ENCODE peak calls at places on chromosomes 6 and 20, in five cellular contexts. One of them, this sample, is unnamed.

GRCh38 chr6:126824815-126825214 is 293.7 kb upstream of the RSPO3 start:
- DNase-seq in A549: no peak
- DNase-seq in GM12878: no peak
- DNase-seq in K562: no peak
- DNase-seq in HepG2: no peak
- DNase-seq in this sample: no peak

GRCh38 chr6:84641076-84641475 is 123.3 kb downstream of the TBX18 start:
- DNase-seq in A549: no peak
- DNase-seq in GM12878: no peak
- DNase-seq in K562: no peak
- DNase-seq in HepG2: no peak
- DNase-seq in this sample: no peak

GRCh38 chr6:99606670-99607415 is at the start of gene PRDM13:
- DNase-seq in A549: no peak
- DNase-seq in GM12878: no peak
- DNase-seq in K562: no peak
- DNase-seq in HepG2: no peak
- DNase-seq in this sample: no peak

GRCh38 chr20:5073154-5074049 is 46.4 kb downstream of the PCNA start:
- DNase-seq in A549: peak; percentile 97
- DNase-seq in GM12878: no peak
- DNase-seq in K562: no peak
- DNase-seq in HepG2: peak; percentile 87
- DNase-seq in this sample: peak; percentile 30

GRCh38 chr20:59265298-59265697 is 35.1 kb upstream of the EDN3 start:
- DNase-seq in A549: no peak
- DNase-seq in GM12878: no peak
- DNase-seq in K562: no peak
- DNase-seq in HepG2: no peak
- DNase-seq in this sample: no peak

GRCh38 chr6:127069659-127070279 is 48.7 kb upstream of the RSPO3 start:
- DNase-seq in A549: peak; percentile 47
- DNase-seq in GM12878: no peak
- DNase-seq in K562: no peak
- DNase-seq in HepG2: peak; percentile 39
- DNase-seq in this sample: peak; percentile 8

GRCh38 chr6:128483472-128484135 is 36.8 kb downstream of the PTPRK start:
- DNase-seq in A549: no peak
- DNase-seq in GM12878: no peak
- DNase-seq in K562: no peak
- DNase-seq in HepG2: no peak
- DNase-seq in this sample: no peak

GRCh38 chr6:136600818-136601217 is 50.6 kb upstream of the MAP7 start:
- DNase-seq in A549: no peak
- DNase-seq in GM12878: no peak
- DNase-seq in K562: no peak
- DNase-seq in HepG2: no peak
- DNase-seq in this sample: no peak

GRCh38 chr20:63123326-63123725 is 92.6 kb downstream of the YTHDF1 start:
- DNase-seq in A549: no peak
- DNase-seq in GM12878: no peak
- DNase-seq in K562: no peak
- DNase-seq in HepG2: no peak
- DNase-seq in this sample: no peak

GRCh38 chr6:135851442-135852271 is at the start of gene PDE7B:
- DNase-seq in A549: peak; percentile 91
- DNase-seq in GM12878: no peak
- DNase-seq in K562: no peak
- DNase-seq in HepG2: no peak
- DNase-seq in this sample: peak; percentile 79

GRCh38 chr6:103797738-103798137 is 1062.0 kb downstream of the HACE1 start:
- DNase-seq in A549: no peak
- DNase-seq in GM12878: no peak
- DNase-seq in K562: no peak
- DNase-seq in HepG2: no peak
- DNase-seq in this sample: no peak

GRCh38 chr20:12358006-12358654 is 440.4 kb downstream of the BTBD3 start:
- DNase-seq in A549: peak; percentile 23
- DNase-seq in GM12878: no peak
- DNase-seq in K562: no peak
- DNase-seq in HepG2: no peak
- DNase-seq in this sample: no peak

GRCh38 chr6:153210083-153210482 is 79.0 kb upstream of the RGS17 start:
- DNase-seq in A549: no peak
- DNase-seq in GM12878: no peak
- DNase-seq in K562: no peak
- DNase-seq in HepG2: no peak
- DNase-seq in this sample: no peak

GRCh38 chr6:26022166-26022510 is 59.5 kb downstream of the TRIM38 start:
- DNase-seq in A549: peak; percentile 81
- DNase-seq in GM12878: peak; percentile 59
- DNase-seq in K562: peak; percentile 80
- DNase-seq in HepG2: no peak
- DNase-seq in this sample: peak; percentile 45

GRCh38 chr20:2599265-2600060 is 53.0 kb upstream of the NOP56 start:
- DNase-seq in A549: no peak
- DNase-seq in GM12878: no peak
- DNase-seq in K562: no peak
- DNase-seq in HepG2: no peak
- DNase-seq in this sample: no peak

GRCh38 chr6:44514576-44515193 is 127.2 kb downstream of the CDC5L start:
- DNase-seq in A549: no peak
- DNase-seq in GM12878: no peak
- DNase-seq in K562: no peak
- DNase-seq in HepG2: no peak
- DNase-seq in this sample: no peak

GRCh38 chr20:63580796-63581461 is 6.9 kb upstream of the HELZ2 start:
- DNase-seq in A549: peak; percentile 53
- DNase-seq in GM12878: no peak
- DNase-seq in K562: peak; percentile 65
- DNase-seq in HepG2: peak; percentile 78
- DNase-seq in this sample: peak; percentile 52

GRCh38 chr6:16600026-16600425 is 161.2 kb downstream of the ATXN1 start:
- DNase-seq in A549: no peak
- DNase-seq in GM12878: no peak
- DNase-seq in K562: no peak
- DNase-seq in HepG2: no peak
- DNase-seq in this sample: no peak

GRCh38 chr6:6395581-6396197 is 75.2 kb upstream of the F13A1 start:
- DNase-seq in A549: no peak
- DNase-seq in GM12878: no peak
- DNase-seq in K562: no peak
- DNase-seq in HepG2: no peak
- DNase-seq in this sample: no peak

GRCh38 chr6:138600726-138601125 is 101.4 kb upstream of the NHSL1 start:
- DNase-seq in A549: no peak
- DNase-seq in GM12878: no peak
- DNase-seq in K562: no peak
- DNase-seq in HepG2: no peak
- DNase-seq in this sample: no peak

GRCh38 chr6:129929433-129929832 is 68.3 kb upstream of the TMEM244 start:
- DNase-seq in A549: peak; percentile 13
- DNase-seq in GM12878: no peak
- DNase-seq in K562: no peak
- DNase-seq in HepG2: no peak
- DNase-seq in this sample: no peak

GRCh38 chr20:49786226-49786625 is 26.4 kb upstream of the SLC9A8 start:
- DNase-seq in A549: no peak
- DNase-seq in GM12878: peak; percentile 32
- DNase-seq in K562: no peak
- DNase-seq in HepG2: no peak
- DNase-seq in this sample: no peak

GRCh38 chr20:48616481-48616880 is 211.3 kb downstream of the PREX1 start:
- DNase-seq in A549: no peak
- DNase-seq in GM12878: no peak
- DNase-seq in K562: no peak
- DNase-seq in HepG2: no peak
- DNase-seq in this sample: no peak

GRCh38 chr6:124022641-124023040 is 219.0 kb downstream of the NKAIN2 start:
- DNase-seq in A549: no peak
- DNase-seq in GM12878: no peak
- DNase-seq in K562: no peak
- DNase-seq in HepG2: no peak
- DNase-seq in this sample: no peak

GRCh38 chr6:115356371-115356770 is 704.3 kb downstream of the FRK start:
- DNase-seq in A549: no peak
- DNase-seq in GM12878: no peak
- DNase-seq in K562: no peak
- DNase-seq in HepG2: no peak
- DNase-seq in this sample: no peak

GRCh38 chr6:115360602-115361325 is 699.9 kb downstream of the FRK start:
- DNase-seq in A549: no peak
- DNase-seq in GM12878: no peak
- DNase-seq in K562: no peak
- DNase-seq in HepG2: no peak
- DNase-seq in this sample: no peak

GRCh38 chr6:115362234-115362633 is 698.5 kb downstream of the FRK start:
- DNase-seq in A549: no peak
- DNase-seq in GM12878: no peak
- DNase-seq in K562: no peak
- DNase-seq in HepG2: no peak
- DNase-seq in this sample: no peak

GRCh38 chr6:115363379-115363778 is 697.3 kb downstream of the FRK start:
- DNase-seq in A549: no peak
- DNase-seq in GM12878: peak; percentile 13
- DNase-seq in K562: no peak
- DNase-seq in HepG2: no peak
- DNase-seq in this sample: no peak

DNA sequence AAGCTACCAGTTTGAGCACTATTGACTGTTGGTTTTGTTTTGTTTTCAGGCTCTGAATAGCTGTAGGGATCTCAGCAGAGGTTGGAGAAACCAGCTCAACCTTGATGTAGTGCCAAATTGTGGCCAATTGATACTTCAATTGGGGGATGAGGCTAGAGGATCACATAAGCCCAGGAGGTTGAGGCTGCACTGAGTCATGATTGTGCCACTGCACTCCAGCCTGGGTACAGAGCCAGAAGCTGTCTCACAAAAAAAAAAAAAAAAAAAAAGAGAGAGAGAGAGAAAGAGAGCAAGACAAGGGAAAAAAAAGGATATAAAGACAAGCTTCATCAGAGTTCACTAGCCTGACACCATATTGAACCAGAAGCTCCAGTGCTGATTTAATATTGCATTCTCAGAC is 702.1 kb downstream of the FRK start:
- DNase-seq in A549: no peak
- DNase-seq in GM12878: no peak
- DNase-seq in K562: no peak
- DNase-seq in HepG2: no peak
- DNase-seq in this sample: no peak
- TF ChIP-seq CHD2 in A549: no peak
- TF ChIP-seq CHD2 in GM12878: no peak
- TF ChIP-seq CHD2 in K562: no peak
- TF ChIP-seq CHD2 in HepG2: no peak
- TF ChIP-seq CHD2 in this sample: no peak

DNA sequence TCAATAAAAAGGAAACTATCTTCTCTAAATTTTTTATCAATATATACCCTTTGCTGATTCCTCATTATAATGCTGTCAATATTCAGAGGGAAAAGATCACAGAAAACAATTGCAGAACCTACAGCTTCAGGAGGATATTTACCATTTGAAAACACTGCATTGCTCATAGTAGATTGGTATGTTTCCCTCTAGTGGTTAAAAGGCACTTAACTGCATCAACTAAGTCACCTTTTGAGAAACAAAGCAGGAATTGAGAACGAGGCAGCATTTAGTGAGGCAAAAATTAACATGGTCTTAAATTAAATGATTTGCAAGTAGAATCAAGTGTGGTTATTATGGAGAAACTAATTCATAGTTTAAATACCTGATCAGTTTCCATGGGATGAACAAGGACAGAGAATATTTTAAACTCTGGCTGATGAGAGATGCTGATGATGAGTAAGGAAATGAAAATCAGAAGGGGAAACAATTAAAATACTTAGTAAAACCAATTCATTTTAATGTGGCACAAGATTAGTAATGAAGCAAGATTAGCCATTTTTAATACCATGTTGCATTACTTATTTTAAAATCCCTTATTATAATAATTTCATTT is 642.1 kb downstream of the EPHA7 start:
- DNase-seq in A549: peak; percentile 4
- DNase-seq in GM12878: no peak
- DNase-seq in K562: no peak
- DNase-seq in HepG2: peak; percentile 12
- DNase-seq in this sample: no peak
- TF ChIP-seq CHD2 in A549: no peak
- TF ChIP-seq CHD2 in GM12878: no peak
- TF ChIP-seq CHD2 in K562: no peak
- TF ChIP-seq CHD2 in HepG2: no peak
- TF ChIP-seq CHD2 in this sample: no peak

DNA sequence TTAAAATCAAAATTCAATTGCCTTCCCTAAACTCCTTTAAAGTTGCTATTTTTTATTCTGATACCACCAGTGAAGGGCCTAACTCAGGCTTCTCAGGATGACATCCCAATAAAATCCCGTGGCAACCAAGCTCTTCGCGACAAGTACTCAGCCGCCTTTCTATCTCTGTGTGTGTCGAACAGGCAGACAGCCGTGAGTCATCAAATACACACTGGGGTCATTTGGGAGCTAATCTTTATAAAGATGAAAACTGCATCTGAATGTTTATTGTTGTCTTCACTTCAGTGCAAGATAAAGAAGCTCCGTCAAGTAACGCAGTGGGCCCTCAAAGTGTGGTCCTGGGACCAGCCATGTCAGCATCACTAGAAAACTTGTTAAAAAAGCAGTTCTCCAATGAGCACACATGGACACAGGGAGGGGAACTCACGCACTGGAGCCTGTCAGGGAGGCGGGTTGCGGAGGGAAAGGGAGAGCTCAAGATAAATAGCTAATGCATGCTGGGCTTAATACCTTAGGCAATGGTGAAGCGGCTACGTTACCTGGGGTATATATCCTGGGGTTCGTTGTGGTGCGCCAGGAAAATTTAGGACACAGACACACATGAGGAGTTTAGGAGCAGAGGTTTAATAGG is 119.4 kb downstream of the RNF144B start:
- DNase-seq in A549: no peak
- DNase-seq in GM12878: no peak
- DNase-seq in K562: peak; percentile 34
- DNase-seq in HepG2: no peak
- DNase-seq in this sample: no peak
- TF ChIP-seq CHD2 in A549: no peak
- TF ChIP-seq CHD2 in GM12878: no peak
- TF ChIP-seq CHD2 in K562: no peak
- TF ChIP-seq CHD2 in HepG2: no peak
- TF ChIP-seq CHD2 in this sample: no peak

GRCh38 chr6:125811259-125811658 is 20.5 kb downstream of the NCOA7 start:
- DNase-seq in A549: no peak
- DNase-seq in GM12878: no peak
- DNase-seq in K562: peak; percentile 21
- DNase-seq in HepG2: no peak
- DNase-seq in this sample: no peak

GRCh38 chr6:125809771-125810315 is 19.1 kb downstream of the NCOA7 start:
- DNase-seq in A549: no peak
- DNase-seq in GM12878: no peak
- DNase-seq in K562: no peak
- DNase-seq in HepG2: no peak
- DNase-seq in this sample: no peak

GRCh38 chr6:125815050-125815910 is 24.5 kb downstream of the NCOA7 start:
- DNase-seq in A549: no peak
- DNase-seq in GM12878: no peak
- DNase-seq in K562: no peak
- DNase-seq in HepG2: no peak
- DNase-seq in this sample: no peak

GRCh38 chr6:125810435-125810834 is 19.7 kb downstream of the NCOA7 start:
- DNase-seq in A549: no peak
- DNase-seq in GM12878: no peak
- DNase-seq in K562: no peak
- DNase-seq in HepG2: no peak
- DNase-seq in this sample: no peak

GRCh38 chr6:125812394-125813231 is 21.9 kb downstream of the NCOA7 start:
- DNase-seq in A549: peak; percentile 56
- DNase-seq in GM12878: no peak
- DNase-seq in K562: peak; percentile 73
- DNase-seq in HepG2: no peak
- DNase-seq in this sample: no peak
- TF ChIP-seq CHD2 in A549: no peak
- TF ChIP-seq CHD2 in GM12878: no peak
- TF ChIP-seq CHD2 in K562: no peak
- TF ChIP-seq CHD2 in HepG2: no peak
- TF ChIP-seq CHD2 in this sample: no peak